ENCODE peak calls at places on chromosomes 4 and X, in five cellular contexts. A is astrocyte of the spinal cord, U is fibroblast of mammary gland, Q is upper lobe of left lung, P is lower lobe of right lung. C is an unnamed sample.
A peak's percentile ranks its signal among the peaks of the same experiment; 100 is the strongest.

GRCh38 chr4:54661156-54661555 is 3.4 kb downstream of the KIT start:
- DNase-seq in P (no peak), A (peak; percentile 58), U (peak; percentile 91), Q (no peak), C (no peak)

GRCh38 chr4:149140841-149141240 is 674.8 kb downstream of the IQCM start:
- DNase-seq in A (no peak), U (peak; percentile 40), Q (no peak), P (no peak), C (no peak)

GRCh38 chr4:66930216-66930615 is 615.1 kb downstream of the CENPC start:
- DNase-seq in A (no peak), U (no peak), P (no peak), Q (no peak), C (no peak)

GRCh38 chrX:136933617-136934145 is 53.2 kb upstream of the RBMX start:
- DNase-seq in Q (no peak), P (no peak), U (no peak), A (peak; percentile 3), C (no peak)

GRCh38 chrX:72498782-72499181 is 73.9 kb downstream of the HDAC8 start:
- DNase-seq in U (peak; percentile 16), Q (no peak), P (no peak), A (no peak), C (no peak)

GRCh38 chrX:25523574-25523973 is 507.8 kb upstream of the ARX start:
- DNase-seq in U (peak; percentile 26), P (no peak), Q (no peak), A (peak; percentile 53), C (peak; percentile 63)

GRCh38 chr4:165972747-165973146 is 99.7 kb downstream of the TLL1 start:
- DNase-seq in Q (no peak), A (no peak), U (no peak), P (no peak), C (no peak)

GRCh38 chr4:7430965-7431695 is 3.6 kb downstream of the PSAPL1 start:
- DNase-seq in U (no peak), Q (no peak), A (no peak), P (peak; percentile 39), C (no peak)

GRCh38 chr4:102466298-102466697 is 34.9 kb upstream of the NFKB1 start:
- DNase-seq in P (no peak), U (peak; percentile 47), Q (no peak), A (peak; percentile 45), C (no peak)

GRCh38 chr4:81081156-81081555 is 50.6 kb downstream of the BMP3 start:
- DNase-seq in P (no peak), U (no peak), A (no peak), Q (no peak), C (no peak)

GRCh38 chr4:16136321-16136720 is 52.5 kb upstream of the PROM1 start:
- DNase-seq in P (no peak), A (no peak), U (no peak), Q (no peak), C (peak; percentile 8)

GRCh38 chrX:125202486-125203378 is 116.9 kb upstream of the TEX13C start:
- DNase-seq in Q (peak; percentile 22), U (no peak), A (no peak), P (no peak), C (no peak)

GRCh38 chr4:104878936-104879335 is 267.7 kb upstream of the TET2 start:
- DNase-seq in U (no peak), A (no peak), Q (no peak), P (no peak), C (no peak)

GRCh38 chr4:182427530-182427929 is 184.3 kb downstream of the TENM3 start:
- DNase-seq in A (peak; percentile 31), Q (no peak), U (peak; percentile 53), P (no peak), C (peak; percentile 6)

GRCh38 chrX:48938721-48939416 is 18.5 kb downstream of the OTUD5 start:
- DNase-seq in P (no peak), Q (no peak), A (no peak), U (no peak), C (no peak)

GRCh38 chr4:134544303-134544761 is 342.7 kb upstream of the PABPC4L start:
- DNase-seq in A (peak; percentile 65), U (peak; percentile 1), P (no peak), Q (no peak), C (peak; percentile 11)

GRCh38 chr4:147823135-147823534 is 91.2 kb downstream of the ARHGAP10 start:
- DNase-seq in A (no peak), Q (no peak), P (no peak), U (peak; percentile 42), C (peak; percentile 37)

GRCh38 chr4:113958766-113959540 is 20.5 kb downstream of the ARSJ start:
- DNase-seq in U (peak; percentile 96), A (peak; percentile 97), P (no peak), Q (no peak), C (peak; percentile 90)

GRCh38 chr4:53476232-53477037 is 99.0 kb downstream of the FIP1L1 start:
- DNase-seq in U (peak; percentile 100), Q (no peak), P (no peak), A (peak; percentile 98), C (peak; percentile 99)

GRCh38 chrX:5236749-5237148 is 991.9 kb downstream of the NLGN4X start:
- DNase-seq in U (no peak), P (no peak), Q (no peak), A (no peak), C (no peak)

GRCh38 chr4:149120331-149121014 is 678.3 kb upstream of the NR3C2 start:
- DNase-seq in Q (no peak), P (no peak), U (peak; percentile 26), A (peak; percentile 50), C (peak; percentile 10)

GRCh38 chr4:128158894-128159293 is 97.8 kb downstream of the LARP1B start:
- DNase-seq in A (no peak), U (no peak), Q (no peak), P (no peak), C (no peak)
- TF ChIP-seq CTCF in A (no peak), U (no peak), Q (no peak), P (no peak), C (no peak)

GRCh38 chr4:40195182-40196177 is 1.4 kb upstream of the RHOH start:
- DNase-seq in P (no peak), A (no peak), Q (no peak), U (no peak), C (no peak)
- H3K4me3 ChIP-seq in P (no peak overlapping the region), A (no peak overlapping the region), Q (no peak overlapping the region), U (no peak overlapping the region), C (no peak overlapping the region)

DNA sequence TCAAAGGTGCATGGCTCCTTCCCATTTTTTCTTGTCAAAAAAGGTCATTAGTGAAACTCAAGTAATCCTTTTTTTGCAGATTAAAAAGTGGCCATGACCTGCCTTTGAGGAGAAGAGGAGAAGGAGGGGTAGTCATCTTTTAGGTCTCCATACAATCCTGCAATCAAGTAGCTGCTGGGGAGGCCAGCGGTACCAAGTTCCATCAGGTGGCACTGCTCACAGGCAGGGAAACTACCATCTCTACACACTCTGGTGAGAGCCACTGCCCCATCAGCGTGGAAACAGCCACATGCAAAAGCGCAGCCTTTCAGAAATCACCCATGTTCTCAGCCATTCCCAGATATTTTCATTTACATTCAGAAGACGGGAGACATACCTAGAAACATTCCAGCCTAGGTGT is 162.0 kb downstream of the TSPAN5 start:
- DNase-seq in U (no peak), A (no peak), Q (no peak), P (no peak), C (no peak)
- TF ChIP-seq CTCF in U (no peak), A (no peak), Q (no peak), P (no peak), C (no peak)

DNA sequence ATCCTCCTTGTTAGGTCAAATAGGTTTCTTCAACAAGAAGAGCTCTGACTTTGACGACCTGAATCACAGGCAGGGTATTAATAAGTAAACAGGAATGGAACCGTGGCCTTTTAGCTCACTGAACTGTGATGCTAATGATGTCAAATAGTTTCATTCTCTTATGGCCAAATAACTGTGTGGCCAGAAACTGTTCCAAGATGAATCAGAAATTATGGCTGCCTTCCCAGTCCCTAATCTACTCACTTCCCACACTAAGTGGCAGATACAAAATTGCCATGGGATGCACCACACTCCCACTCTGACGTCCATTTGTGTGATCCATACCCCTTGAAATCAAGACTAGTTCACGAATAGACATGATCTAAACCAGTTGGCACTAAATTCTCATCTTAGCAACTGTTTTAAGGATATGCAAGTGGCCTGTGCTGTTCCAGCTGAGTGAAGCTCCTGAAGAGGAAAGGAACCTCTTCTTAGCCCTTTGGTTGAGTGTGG is 455.4 kb downstream of the IL15 start:
- DNase-seq in Q (no peak), A (peak; percentile 98), U (peak; percentile 100), P (no peak), C (peak; percentile 100)
- H3K4me3 ChIP-seq in Q (no peak overlapping the region), A (no peak overlapping the region), U (no peak overlapping the region), P (no peak overlapping the region), C (no peak overlapping the region)

DNA sequence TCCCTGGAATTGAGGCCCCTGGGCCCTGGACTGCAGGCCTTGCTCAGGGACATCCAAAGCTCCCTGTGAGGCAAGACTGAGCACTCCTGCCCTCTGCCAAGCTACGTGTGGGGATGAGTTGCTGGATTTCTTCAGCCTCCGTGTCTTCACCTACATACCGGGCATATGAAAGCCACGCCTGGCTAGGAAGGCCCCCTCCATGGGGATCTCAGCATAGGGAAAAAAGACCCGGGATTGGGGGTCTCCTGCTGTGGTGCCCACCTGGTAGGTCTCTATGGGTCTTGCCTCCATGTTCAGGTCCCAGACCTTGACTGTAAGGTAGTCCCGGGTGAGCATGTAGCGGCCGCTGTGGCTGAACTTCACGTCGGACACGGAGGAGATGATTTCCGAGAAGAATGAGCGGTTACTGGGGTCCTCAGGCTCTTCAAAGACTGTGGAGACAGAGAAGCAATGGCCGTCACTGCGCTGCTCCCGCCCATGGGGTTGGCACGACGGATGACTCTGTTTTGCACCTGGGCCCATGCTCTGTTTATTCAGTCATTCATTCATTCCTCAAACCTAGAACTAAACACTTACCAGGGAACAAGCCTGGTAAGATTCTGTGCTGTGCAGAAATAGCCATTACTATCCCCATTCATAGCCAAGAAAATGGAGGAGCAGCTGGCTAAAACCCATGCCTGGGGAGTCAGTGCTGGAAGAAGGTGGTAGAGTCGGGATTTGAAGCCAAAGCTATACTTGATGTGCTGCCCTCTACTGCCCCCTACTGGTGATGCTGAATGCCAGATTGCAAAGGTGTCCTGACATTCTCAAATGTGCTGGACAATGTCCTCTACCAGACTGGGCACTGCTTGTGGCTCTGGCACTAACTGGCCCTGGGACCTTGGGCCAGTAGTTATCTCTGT is 63.9 kb downstream of the WFS1 start:
- DNase-seq in Q (no peak), U (peak; percentile 38), A (no peak), P (no peak), C (peak; percentile 10)
- TF ChIP-seq CTCF in Q (no peak), U (peak; percentile 70), A (peak; percentile 65), P (peak; percentile 38), C (peak; percentile 62)

DNA sequence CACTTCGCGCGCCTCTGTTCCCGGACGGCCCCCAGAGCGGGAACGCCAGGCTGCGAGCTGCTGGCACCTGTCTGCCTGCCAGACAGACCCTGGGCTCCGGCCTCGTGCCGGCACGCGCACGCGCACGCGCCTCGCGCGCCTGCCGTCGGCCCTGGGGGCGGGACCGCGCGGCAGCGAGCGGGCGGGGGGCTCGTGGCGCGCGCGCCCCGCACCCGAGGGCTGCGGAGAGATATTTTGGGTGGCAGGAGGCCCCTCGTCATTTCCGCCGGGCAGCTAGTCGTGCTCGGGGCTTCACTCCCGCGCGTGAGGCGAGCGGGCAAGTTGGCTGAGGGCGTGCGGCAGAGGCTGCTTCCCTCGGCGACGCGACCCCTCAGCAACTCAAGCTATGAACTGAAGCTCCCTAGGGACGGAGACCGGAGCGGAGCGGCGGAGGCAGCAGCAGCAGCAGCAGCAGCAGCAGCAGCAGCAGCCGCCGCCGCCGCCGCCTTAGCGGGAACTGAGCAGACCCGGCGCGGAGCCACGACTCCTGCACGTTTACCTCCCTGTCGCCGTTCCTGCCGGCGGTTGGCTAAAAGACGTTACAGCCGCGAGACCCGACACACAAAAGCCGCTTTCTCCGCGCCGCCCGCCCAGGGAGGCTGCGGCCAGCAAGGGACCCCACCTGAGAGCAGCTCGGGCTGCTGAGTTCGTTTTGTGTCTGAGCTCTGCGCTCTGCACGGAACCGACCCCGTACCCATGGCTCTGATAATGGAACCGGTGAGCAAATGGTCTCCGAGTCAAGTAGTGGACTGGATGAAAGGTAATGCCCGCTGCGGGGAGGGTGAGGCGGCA is at the start of gene CNKSR2:
- DNase-seq in U (peak; percentile 6), P (peak; percentile 61), Q (no peak), A (peak; percentile 12), C (peak; percentile 3)
- H3K4me3 ChIP-seq in U (peak within 1 kb of the TSS; percentile 34), P (peak within 1 kb of the TSS; percentile 59), Q (peak within 1 kb of the TSS; percentile 3), A (peak within 1 kb of the TSS; percentile 49), C (peak within 1 kb of the TSS; percentile 62)

C was measured in fibroblast of the aortic adventitia.